ENCODE peak calls at places on chromosomes 4 and X, in five cellular contexts. One of them, this sample, is unnamed.

GRCh38 chr4:101136373-101137370 is 210.7 kb downstream of the PPP3CA start:
- DNase-seq in ovary: no peak
- DNase-seq in endothelial cell of umbilical vein: no peak
- DNase-seq in A549: peak; percentile 17
- DNase-seq in IMR-90: no peak
- DNase-seq in this sample: no peak

GRCh38 chr4:176270669-176271068 is 1.6 kb upstream of the ASB5 start:
- DNase-seq in ovary: no peak
- DNase-seq in endothelial cell of umbilical vein: peak; percentile 43
- DNase-seq in A549: peak; percentile 86
- DNase-seq in IMR-90: peak; percentile 100
- DNase-seq in this sample: no peak

GRCh38 chrX:125327891-125328290 is 8.2 kb downstream of the TEX13C start:
- DNase-seq in ovary: no peak
- DNase-seq in endothelial cell of umbilical vein: no peak
- DNase-seq in A549: no peak
- DNase-seq in IMR-90: no peak
- DNase-seq in this sample: no peak

GRCh38 chr4:164221631-164222030 is 532.3 kb upstream of the SMIM31 start:
- DNase-seq in ovary: no peak
- DNase-seq in endothelial cell of umbilical vein: no peak
- DNase-seq in A549: no peak
- DNase-seq in IMR-90: no peak
- DNase-seq in this sample: no peak

GRCh38 chr4:118270492-118270891 is 82.3 kb downstream of the PRSS12 start:
- DNase-seq in ovary: no peak
- DNase-seq in endothelial cell of umbilical vein: peak; percentile 63
- DNase-seq in A549: peak; percentile 43
- DNase-seq in IMR-90: peak; percentile 66
- DNase-seq in this sample: no peak

GRCh38 chr4:139279723-139280620 is at the start of gene MGARP:
- DNase-seq in ovary: peak; percentile 43
- DNase-seq in endothelial cell of umbilical vein: peak; percentile 73
- DNase-seq in A549: peak; percentile 10
- DNase-seq in IMR-90: peak; percentile 30
- DNase-seq in this sample: peak; percentile 60

GRCh38 chr4:168647976-168648375 is 151.1 kb downstream of the PALLD start:
- DNase-seq in ovary: no peak
- DNase-seq in endothelial cell of umbilical vein: no peak
- DNase-seq in A549: no peak
- DNase-seq in IMR-90: no peak
- DNase-seq in this sample: no peak

GRCh38 chr4:168886361-168886760 is 123.7 kb downstream of the CBR4 start:
- DNase-seq in ovary: no peak
- DNase-seq in endothelial cell of umbilical vein: no peak
- DNase-seq in A549: peak; percentile 25
- DNase-seq in IMR-90: peak; percentile 81
- DNase-seq in this sample: no peak

GRCh38 chrX:137031517-137032377 is 2.0 kb downstream of the GPR101 start:
- DNase-seq in ovary: no peak
- DNase-seq in endothelial cell of umbilical vein: peak; percentile 7
- DNase-seq in A549: peak; percentile 5
- DNase-seq in IMR-90: peak; percentile 10
- DNase-seq in this sample: peak; percentile 25

GRCh38 chr4:94448815-94449375 is 2.8 kb upstream of the PDLIM5 start:
- DNase-seq in ovary: no peak
- DNase-seq in endothelial cell of umbilical vein: no peak
- DNase-seq in A549: no peak
- DNase-seq in IMR-90: no peak
- DNase-seq in this sample: no peak

GRCh38 chrX:115330498-115331138 is 41.1 kb downstream of the LUZP4 start:
- DNase-seq in ovary: peak; percentile 63
- DNase-seq in endothelial cell of umbilical vein: peak; percentile 65
- DNase-seq in A549: peak; percentile 75
- DNase-seq in IMR-90: peak; percentile 76
- DNase-seq in this sample: peak; percentile 26

GRCh38 chr4:6695660-6696581 is 2.2 kb downstream of the S100P start:
- DNase-seq in ovary: no peak
- DNase-seq in endothelial cell of umbilical vein: no peak
- DNase-seq in A549: peak; percentile 90
- DNase-seq in IMR-90: peak; percentile 16
- DNase-seq in this sample: no peak

GRCh38 chr4:41744572-41745291 is 3.8 kb downstream of the PHOX2B start:
- DNase-seq in ovary: no peak
- DNase-seq in endothelial cell of umbilical vein: no peak
- DNase-seq in A549: no peak
- DNase-seq in IMR-90: no peak
- DNase-seq in this sample: no peak

GRCh38 chr4:181792641-181793612 is 450.3 kb upstream of the TENM3 start:
- DNase-seq in ovary: no peak
- DNase-seq in endothelial cell of umbilical vein: no peak
- DNase-seq in A549: no peak
- DNase-seq in IMR-90: no peak
- DNase-seq in this sample: no peak

GRCh38 chr4:130028552-130028951 is 932.6 kb downstream of the C4orf33 start:
- DNase-seq in ovary: no peak
- DNase-seq in endothelial cell of umbilical vein: no peak
- DNase-seq in A549: no peak
- DNase-seq in IMR-90: no peak
- DNase-seq in this sample: no peak

GRCh38 chr4:60173718-60174117 is 1026.4 kb upstream of the ADGRL3 start:
- DNase-seq in ovary: no peak
- DNase-seq in endothelial cell of umbilical vein: no peak
- DNase-seq in A549: no peak
- DNase-seq in IMR-90: no peak
- DNase-seq in this sample: no peak

GRCh38 chr4:112377701-112378620 is 80.8 kb downstream of the ALPK1 start:
- DNase-seq in ovary: no peak
- DNase-seq in endothelial cell of umbilical vein: no peak
- DNase-seq in A549: no peak
- DNase-seq in IMR-90: no peak
- DNase-seq in this sample: no peak

GRCh38 chrX:68060506-68061205 is 372.6 kb downstream of the OPHN1 start:
- DNase-seq in ovary: no peak
- DNase-seq in endothelial cell of umbilical vein: peak; percentile 3
- DNase-seq in A549: no peak
- DNase-seq in IMR-90: no peak
- DNase-seq in this sample: no peak

GRCh38 chr4:71270901-71271300 is 67.9 kb upstream of the SLC4A4 start:
- DNase-seq in ovary: no peak
- DNase-seq in endothelial cell of umbilical vein: peak; percentile 4
- DNase-seq in A549: peak; percentile 46
- DNase-seq in IMR-90: peak; percentile 45
- DNase-seq in this sample: no peak

GRCh38 chrX:70456256-70456655 is 11.6 kb downstream of the DLG3 start:
- DNase-seq in ovary: no peak
- DNase-seq in endothelial cell of umbilical vein: no peak
- DNase-seq in A549: no peak
- DNase-seq in IMR-90: no peak
- DNase-seq in this sample: no peak

GRCh38 chr4:3520276-3520675 is 11.9 kb downstream of the LRPAP1 start:
- DNase-seq in ovary: no peak
- DNase-seq in endothelial cell of umbilical vein: no peak
- DNase-seq in A549: no peak
- DNase-seq in IMR-90: no peak
- DNase-seq in this sample: no peak

GRCh38 chr4:3519468-3520264 is 12.6 kb downstream of the LRPAP1 start:
- DNase-seq in ovary: no peak
- DNase-seq in endothelial cell of umbilical vein: no peak
- DNase-seq in A549: no peak
- DNase-seq in IMR-90: no peak
- DNase-seq in this sample: no peak

GRCh38 chr4:3522326-3522640 is 9.9 kb downstream of the LRPAP1 start:
- DNase-seq in ovary: peak; percentile 5
- DNase-seq in endothelial cell of umbilical vein: no peak
- DNase-seq in A549: no peak
- DNase-seq in IMR-90: no peak
- DNase-seq in this sample: no peak

GRCh38 chr4:3521621-3522325 is 10.4 kb downstream of the LRPAP1 start:
- DNase-seq in ovary: peak; percentile 11
- DNase-seq in endothelial cell of umbilical vein: no peak
- DNase-seq in A549: no peak
- DNase-seq in IMR-90: no peak
- DNase-seq in this sample: no peak

DNA sequence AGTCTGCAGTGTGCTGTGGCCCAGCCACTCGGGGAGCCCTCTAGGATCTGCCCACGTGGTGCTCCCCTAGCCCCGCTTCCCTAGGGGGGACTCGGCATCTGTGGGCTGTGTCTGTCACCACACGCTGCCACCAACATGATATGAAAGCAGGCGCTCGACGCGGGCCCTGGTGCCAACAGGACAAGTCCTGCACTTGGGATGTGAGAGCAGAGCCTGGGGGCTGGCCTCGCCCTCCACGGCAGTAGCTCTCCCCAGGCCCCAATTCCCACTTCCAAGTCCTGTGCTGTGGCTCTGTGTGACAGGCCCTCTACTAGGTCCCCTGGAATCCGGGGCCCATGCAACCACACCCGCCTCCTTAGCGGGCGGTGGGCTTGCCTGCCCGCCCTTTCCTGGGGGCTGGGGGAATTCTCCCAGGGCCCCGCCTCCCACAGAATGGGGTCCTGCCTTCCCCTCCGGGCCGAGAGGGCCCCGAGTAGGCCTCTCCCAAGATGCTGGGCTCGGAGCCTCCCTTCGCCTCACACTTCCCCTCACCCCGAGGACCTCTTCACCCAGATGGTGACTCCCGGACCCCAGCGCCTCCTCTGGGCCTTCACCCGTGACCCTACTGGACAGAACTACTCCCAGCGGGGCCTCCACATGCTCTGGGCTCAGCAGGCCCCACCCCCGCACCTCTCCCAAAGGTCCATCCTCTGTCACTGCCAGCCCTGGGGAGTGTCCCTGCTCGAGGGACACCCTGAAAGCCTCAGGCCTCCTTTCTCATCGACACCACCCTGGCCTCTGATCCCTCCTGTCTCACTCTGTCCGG is 11.2 kb downstream of the LRPAP1 start:
- DNase-seq in ovary: no peak
- DNase-seq in endothelial cell of umbilical vein: no peak
- DNase-seq in A549: no peak
- DNase-seq in IMR-90: no peak
- DNase-seq in this sample: no peak
- H3K27ac ChIP-seq in ovary: no peak overlapping the region
- H3K27ac ChIP-seq in endothelial cell of umbilical vein: no peak overlapping the region
- H3K27ac ChIP-seq in A549: no peak overlapping the region
- H3K27ac ChIP-seq in IMR-90: no peak overlapping the region
- H3K27ac ChIP-seq in this sample: no peak overlapping the region

GRCh38 chr4:69843301-69843700 is 16.6 kb downstream of the SULT1E1 start:
- DNase-seq in ovary: no peak
- DNase-seq in endothelial cell of umbilical vein: no peak
- DNase-seq in A549: no peak
- DNase-seq in IMR-90: no peak
- DNase-seq in this sample: no peak

GRCh38 chr4:69849297-69849696 is 10.6 kb downstream of the SULT1E1 start:
- DNase-seq in ovary: no peak
- DNase-seq in endothelial cell of umbilical vein: peak; percentile 74
- DNase-seq in A549: no peak
- DNase-seq in IMR-90: no peak
- DNase-seq in this sample: no peak

GRCh38 chr4:69843932-69844331 is 16.0 kb downstream of the SULT1E1 start:
- DNase-seq in ovary: no peak
- DNase-seq in endothelial cell of umbilical vein: no peak
- DNase-seq in A549: no peak
- DNase-seq in IMR-90: no peak
- DNase-seq in this sample: no peak

GRCh38 chr4:69849969-69850368 is 10.0 kb downstream of the SULT1E1 start:
- DNase-seq in ovary: no peak
- DNase-seq in endothelial cell of umbilical vein: no peak
- DNase-seq in A549: no peak
- DNase-seq in IMR-90: no peak
- DNase-seq in this sample: no peak

GRCh38 chr4:69848028-69848427 is 11.9 kb downstream of the SULT1E1 start:
- DNase-seq in ovary: no peak
- DNase-seq in endothelial cell of umbilical vein: no peak
- DNase-seq in A549: no peak
- DNase-seq in IMR-90: no peak
- DNase-seq in this sample: no peak
- TF ChIP-seq POLR2A in ovary: no peak
- TF ChIP-seq POLR2A in endothelial cell of umbilical vein: no peak
- TF ChIP-seq POLR2A in A549: no peak
- TF ChIP-seq POLR2A in IMR-90: no peak
- TF ChIP-seq POLR2A in this sample: no peak

DNA sequence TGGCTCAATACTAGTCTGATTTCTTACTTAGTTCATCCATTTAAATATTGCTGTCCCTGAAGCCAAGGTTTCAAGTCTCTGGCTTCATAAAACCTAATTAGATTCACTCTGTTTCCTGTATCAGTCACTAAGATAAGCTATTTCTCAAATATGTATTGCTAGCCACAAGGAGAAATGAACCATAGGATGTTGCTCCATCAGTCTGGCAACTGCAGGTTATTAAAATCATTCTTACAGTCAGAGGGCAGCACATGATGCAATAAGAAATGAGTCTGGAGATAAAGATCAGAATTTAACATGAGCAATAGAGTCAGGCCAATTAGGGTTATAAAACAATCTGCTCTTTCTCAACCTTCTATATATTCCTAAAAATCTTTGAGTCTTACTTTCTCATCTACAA is 7.2 kb downstream of the PRKG2 start:
- DNase-seq in ovary: no peak
- DNase-seq in endothelial cell of umbilical vein: no peak
- DNase-seq in A549: no peak
- DNase-seq in IMR-90: peak; percentile 89
- DNase-seq in this sample: no peak
- H3K27ac ChIP-seq in ovary: no peak overlapping the region
- H3K27ac ChIP-seq in endothelial cell of umbilical vein: no peak overlapping the region
- H3K27ac ChIP-seq in A549: no peak overlapping the region
- H3K27ac ChIP-seq in IMR-90: no peak overlapping the region
- H3K27ac ChIP-seq in this sample: no peak overlapping the region

GRCh38 chr4:909821-910220 is 22.3 kb downstream of the GAK start:
- DNase-seq in ovary: no peak
- DNase-seq in endothelial cell of umbilical vein: no peak
- DNase-seq in A549: no peak
- DNase-seq in IMR-90: no peak
- DNase-seq in this sample: no peak

GRCh38 chr4:907103-907400 is 25.1 kb downstream of the GAK start:
- DNase-seq in ovary: no peak
- DNase-seq in endothelial cell of umbilical vein: no peak
- DNase-seq in A549: no peak
- DNase-seq in IMR-90: no peak
- DNase-seq in this sample: no peak

GRCh38 chr4:910366-911091 is 21.6 kb downstream of the GAK start:
- DNase-seq in ovary: no peak
- DNase-seq in endothelial cell of umbilical vein: no peak
- DNase-seq in A549: no peak
- DNase-seq in IMR-90: no peak
- DNase-seq in this sample: no peak

GRCh38 chr4:907691-908437 is 24.3 kb downstream of the GAK start:
- DNase-seq in ovary: no peak
- DNase-seq in endothelial cell of umbilical vein: peak; percentile 46
- DNase-seq in A549: no peak
- DNase-seq in IMR-90: peak; percentile 65
- DNase-seq in this sample: no peak

DNA sequence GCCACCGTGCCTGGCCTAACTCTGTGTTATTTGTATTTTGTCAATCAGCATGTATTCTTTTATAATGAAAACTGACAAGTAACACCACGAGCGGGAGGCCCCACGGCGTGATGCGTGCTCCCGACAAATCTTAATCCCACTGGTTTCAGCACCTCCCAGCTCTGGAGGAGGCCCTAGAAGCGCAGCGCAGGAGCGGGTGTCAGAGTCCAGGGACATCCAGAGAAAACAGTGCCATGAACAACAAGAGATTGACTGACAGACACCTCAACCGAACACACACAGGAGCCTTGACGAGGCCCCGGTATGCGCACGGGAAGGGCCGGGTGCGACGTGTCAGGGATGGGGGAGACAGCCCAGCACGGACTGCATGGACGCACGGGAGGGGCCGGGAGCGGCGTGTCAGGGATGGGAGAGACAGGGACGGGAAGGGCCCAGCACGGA is 23.0 kb downstream of the GAK start:
- DNase-seq in ovary: no peak
- DNase-seq in endothelial cell of umbilical vein: no peak
- DNase-seq in A549: no peak
- DNase-seq in IMR-90: no peak
- DNase-seq in this sample: no peak
- TF ChIP-seq POLR2A in ovary: no peak
- TF ChIP-seq POLR2A in endothelial cell of umbilical vein: no peak
- TF ChIP-seq POLR2A in A549: no peak
- TF ChIP-seq POLR2A in IMR-90: no peak
- TF ChIP-seq POLR2A in this sample: no peak